ENCODE peak calls at places on chromosomes 12 and 14, in six cellular contexts. W is fibroblast of pulmonary artery, N is psoas muscle, E is kidney epithelial cell, P is heart right ventricle, Y is heart left ventricle. G is an unnamed sample.

GRCh38 chr12:52245962-52246577 is 13.0 kb downstream of the KRT7 start:
- DNase-seq in W (no peak), N (peak; percentile 5), E (no peak), P (no peak), Y (peak; percentile 1), G (no peak)

GRCh38 chr12:108638141-108638823 is 4.6 kb upstream of the SELPLG start:
- DNase-seq in W (no peak), N (no peak), E (no peak), P (peak; percentile 57), Y (no peak), G (no peak)

GRCh38 chr14:28763914-28764848 is 2.4 kb upstream of the FOXG1 start:
- DNase-seq in W (no peak), N (no peak), E (no peak), P (no peak), Y (no peak), G (no peak)

GRCh38 chr12:56300644-56301464 is 724 bp upstream of the CS start:
- DNase-seq in W (no peak), N (no peak), E (no peak), P (no peak), Y (no peak), G (no peak)

GRCh38 chr12:122080149-122081107 is 1.9 kb downstream of the MLXIP start:
- DNase-seq in W (peak; percentile 94), N (peak; percentile 79), E (no peak), P (peak; percentile 70), Y (no peak), G (no peak)

GRCh38 chr14:69285661-69286255 is 25.8 kb downstream of the GALNT16 start:
- DNase-seq in W (no peak), N (no peak), E (no peak), P (no peak), Y (no peak), G (no peak)

GRCh38 chr14:33791971-33792370 is 158.9 kb downstream of the EGLN3 start:
- DNase-seq in W (no peak), N (no peak), E (no peak), P (no peak), Y (no peak), G (no peak)

GRCh38 chr12:106296179-106296877 is 6.2 kb upstream of the TCP11L2 start:
- DNase-seq in W (peak; percentile 53), N (no peak), E (no peak), P (no peak), Y (no peak), G (no peak)

GRCh38 chr12:5395443-5396401 is 36.2 kb upstream of the NTF3 start:
- DNase-seq in W (no peak), N (no peak), E (no peak), P (no peak), Y (no peak), G (no peak)

GRCh38 chr14:73725116-73726024 is 11.2 kb upstream of the PNMA1 start:
- DNase-seq in W (peak; percentile 53), N (peak; percentile 75), E (no peak), P (no peak), Y (no peak), G (no peak)

GRCh38 chr14:103293465-103293864 is 40.6 kb upstream of the EIF5 start:
- DNase-seq in W (no peak), N (no peak), E (no peak), P (no peak), Y (no peak), G (no peak)

GRCh38 chr14:38073641-38074040 is 134.1 kb upstream of the SSTR1 start:
- DNase-seq in W (no peak), N (no peak), E (no peak), P (no peak), Y (no peak), G (no peak)

GRCh38 chr14:95503365-95504134 is 12.9 kb downstream of the SYNE3 start:
- DNase-seq in W (no peak), N (no peak), E (no peak), P (no peak), Y (no peak), G (no peak)

GRCh38 chr12:39224971-39225370 is 217.9 kb downstream of the KIF21A start:
- DNase-seq in W (peak; percentile 52), N (no peak), E (no peak), P (no peak), Y (no peak), G (no peak)

GRCh38 chr12:50530532-50530931 is 25.7 kb downstream of the DIP2B start:
- DNase-seq in W (no peak), N (no peak), E (no peak), P (no peak), Y (no peak), G (no peak)

GRCh38 chr14:74572829-74573360 is 39.1 kb downstream of the LTBP2 start:
- DNase-seq in W (no peak), N (peak; percentile 34), E (no peak), P (no peak), Y (peak; percentile 22), G (no peak)

GRCh38 chr12:130186101-130186465 is 23.8 kb downstream of the FZD10 start:
- DNase-seq in W (no peak), N (no peak), E (no peak), P (no peak), Y (no peak), G (no peak)

GRCh38 chr12:62917939-62918338 is 17.0 kb downstream of the PPM1H start:
- DNase-seq in W (no peak), N (no peak), E (no peak), P (no peak), Y (no peak), G (no peak)

GRCh38 chr12:116427200-116427932 is 131.8 kb upstream of the MAP1LC3B2 start:
- DNase-seq in W (peak; percentile 20), N (no peak), E (no peak), P (no peak), Y (no peak), G (no peak)

GRCh38 chr14:51457858-51458562 is 193.7 kb upstream of the FRMD6 start:
- DNase-seq in W (no peak), N (no peak), E (no peak), P (no peak), Y (no peak), G (no peak)

GRCh38 chr14:81594012-81594411 is 60.4 kb upstream of the SEL1L start:
- DNase-seq in W (no peak), N (no peak), E (no peak), P (peak; percentile 16), Y (peak; percentile 63), G (peak; percentile 28)

GRCh38 chr12:32949815-32950214 is 53.2 kb upstream of the PKP2 start:
- DNase-seq in W (no peak), N (no peak), E (no peak), P (no peak), Y (no peak), G (no peak)

GRCh38 chr12:100484891-100485511 is 11.3 kb downstream of the NR1H4 start:
- DNase-seq in W (no peak), N (no peak), E (no peak), P (no peak), Y (no peak), G (no peak)

GRCh38 chr12:106987846-106988245 is 900 bp upstream of the MTERF2 start:
- DNase-seq in W (no peak), N (no peak), E (no peak), P (no peak), Y (no peak), G (no peak)

GRCh38 chr12:22529281-22530060 is 14.9 kb downstream of the C2CD5 start:
- DNase-seq in W (peak; percentile 38), N (no peak), E (no peak), P (no peak), Y (no peak), G (no peak)

GRCh38 chr12:117622741-117623140 is 261.3 kb upstream of the NOS1 start:
- DNase-seq in W (no peak), N (no peak), E (peak; percentile 7), P (no peak), Y (no peak), G (no peak)

DNA sequence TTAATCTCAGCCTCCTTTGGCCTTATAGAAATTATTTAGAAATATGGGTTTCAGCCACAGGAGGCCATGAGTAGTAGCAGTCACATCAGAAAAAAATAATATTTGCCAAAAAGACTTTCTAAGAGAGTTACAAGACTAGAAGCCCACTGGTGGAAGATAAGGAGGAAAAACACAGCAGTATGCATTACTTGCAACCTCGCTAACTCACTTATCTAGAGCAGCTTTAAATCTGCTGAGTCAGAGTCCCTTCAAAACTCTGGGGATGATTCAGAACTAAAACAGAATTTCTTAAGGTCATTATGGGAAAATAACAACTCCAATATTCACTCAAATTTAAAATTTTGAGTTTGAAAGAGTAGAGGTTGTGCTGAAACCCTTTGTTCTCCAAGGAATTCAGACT is 6.2 kb downstream of the OR4K17 start:
- DNase-seq in W (no peak), N (no peak), E (no peak), P (no peak), Y (no peak), G (no peak)
- TF ChIP-seq CTCF in W (no peak), N (no peak), E (no peak), P (no peak), Y (no peak), G (no peak)

GRCh38 chr12:94892544-94893267 is 110.8 kb downstream of the NDUFA12 start:
- DNase-seq in W (no peak), N (no peak), E (no peak), P (no peak), Y (no peak), G (no peak)

GRCh38 chr12:94900496-94900895 is 103.0 kb downstream of the NDUFA12 start:
- DNase-seq in W (no peak), N (no peak), E (no peak), P (no peak), Y (no peak), G (no peak)

GRCh38 chr12:94898388-94898787 is 105.1 kb downstream of the NDUFA12 start:
- DNase-seq in W (peak; percentile 14), N (no peak), E (no peak), P (no peak), Y (no peak), G (no peak)
- TF ChIP-seq CTCF in W (peak; percentile 36), N (no peak), E (peak; percentile 38), P (no peak), Y (no peak), G (no peak)

GRCh38 chr14:91649930-91650329 is 82.0 kb downstream of the CATSPERB start:
- DNase-seq in W (peak; percentile 70), N (no peak), E (no peak), P (peak; percentile 11), Y (no peak), G (no peak)
- TF ChIP-seq CTCF in W (peak; percentile 59), N (peak; percentile 41), E (peak; percentile 57), P (peak; percentile 27), Y (peak; percentile 69), G (peak; percentile 40)

GRCh38 chr14:101961011-101961721 is 3.2 kb upstream of the DYNC1H1 start:
- DNase-seq in W (peak; percentile 88), N (peak; percentile 85), E (peak; percentile 43), P (peak; percentile 74), Y (peak; percentile 79), G (peak; percentile 58)
- TF ChIP-seq CTCF in W (peak; percentile 98), N (peak; percentile 86), E (peak; percentile 97), P (peak; percentile 81), Y (peak; percentile 81), G (peak; percentile 97)

GRCh38 chr12:112473056-112473455 is 54.3 kb downstream of the PTPN11 start:
- DNase-seq in W (no peak), N (no peak), E (no peak), P (no peak), Y (no peak), G (no peak)
- TF ChIP-seq CTCF in W (peak; percentile 15), N (no peak), E (peak; percentile 35), P (no peak), Y (no peak), G (no peak)